ENCODE peak calls at places on chromosomes 3 and 15, in five cellular contexts. Y is pancreas; O is tibial nerve; C is naive thymus-derived CD4-positive, alpha-beta T cell; P is iPS DF 6.9. E is an unnamed sample. For H3K4me1, the result is how much of the 10 kb centered on the place peaks cover.

GRCh38 chr3:160801386-160802118 is 45.5 kb downstream of the PPM1L start:
- DNase-seq in Y (no peak), O (peak), C (peak), P (no peak), E (no peak)

GRCh38 chr15:78737187-78737820 is 74.0 kb downstream of the ADAMTS7 start:
- DNase-seq in Y (no peak), O (no peak), C (no peak), P (no peak), E (no peak)

GRCh38 chr3:71064976-71065763 is 518.4 kb downstream of the FOXP1 start:
- DNase-seq in Y (peak), O (no peak), C (peak), P (no peak), E (no peak)

GRCh38 chr3:126434931-126435411 is 40.3 kb downstream of the CFAP100 start:
- DNase-seq in Y (no peak), O (no peak), C (no peak), P (no peak), E (no peak)

GRCh38 chr3:47082519-47082918 is 81.4 kb downstream of the SETD2 start:
- DNase-seq in Y (no peak), O (no peak), C (no peak), P (no peak), E (no peak)

GRCh38 chr3:60176614-60177013 is 1074.6 kb downstream of the FHIT start:
- DNase-seq in Y (no peak), O (no peak), C (no peak), P (no peak), E (no peak)

GRCh38 chr3:180680097-180680430 is 775 bp upstream of the CCDC39 start:
- DNase-seq in Y (peak), O (no peak), C (no peak), P (no peak), E (no peak)

GRCh38 chr15:85755471-85755870 is 39.3 kb downstream of the KLHL25 start:
- DNase-seq in Y (no peak), O (no peak), C (no peak), P (no peak), E (no peak)

GRCh38 chr3:10224794-10225660 is 23.2 kb upstream of the TATDN2 start:
- DNase-seq in Y (peak), O (peak), C (peak), P (peak), E (peak)
- H3K4me1 ChIP-seq in Y (under half), O (under half), C (under half), P (under half), E (half or more)

GRCh38 chr15:63192604-63193206 is 3.3 kb downstream of the RAB8B start:
- DNase-seq in Y (no peak), O (no peak), C (no peak), P (no peak), E (no peak)

GRCh38 chr15:63194291-63194681 is 4.9 kb downstream of the RAB8B start:
- DNase-seq in Y (no peak), O (no peak), C (no peak), P (no peak), E (no peak)

GRCh38 chr15:63196846-63197245 is 7.4 kb downstream of the RAB8B start:
- DNase-seq in Y (no peak), O (no peak), C (no peak), P (no peak), E (no peak)

GRCh38 chr15:63197626-63198025 is 8.2 kb downstream of the RAB8B start:
- DNase-seq in Y (no peak), O (no peak), C (no peak), P (no peak), E (no peak)

DNA sequence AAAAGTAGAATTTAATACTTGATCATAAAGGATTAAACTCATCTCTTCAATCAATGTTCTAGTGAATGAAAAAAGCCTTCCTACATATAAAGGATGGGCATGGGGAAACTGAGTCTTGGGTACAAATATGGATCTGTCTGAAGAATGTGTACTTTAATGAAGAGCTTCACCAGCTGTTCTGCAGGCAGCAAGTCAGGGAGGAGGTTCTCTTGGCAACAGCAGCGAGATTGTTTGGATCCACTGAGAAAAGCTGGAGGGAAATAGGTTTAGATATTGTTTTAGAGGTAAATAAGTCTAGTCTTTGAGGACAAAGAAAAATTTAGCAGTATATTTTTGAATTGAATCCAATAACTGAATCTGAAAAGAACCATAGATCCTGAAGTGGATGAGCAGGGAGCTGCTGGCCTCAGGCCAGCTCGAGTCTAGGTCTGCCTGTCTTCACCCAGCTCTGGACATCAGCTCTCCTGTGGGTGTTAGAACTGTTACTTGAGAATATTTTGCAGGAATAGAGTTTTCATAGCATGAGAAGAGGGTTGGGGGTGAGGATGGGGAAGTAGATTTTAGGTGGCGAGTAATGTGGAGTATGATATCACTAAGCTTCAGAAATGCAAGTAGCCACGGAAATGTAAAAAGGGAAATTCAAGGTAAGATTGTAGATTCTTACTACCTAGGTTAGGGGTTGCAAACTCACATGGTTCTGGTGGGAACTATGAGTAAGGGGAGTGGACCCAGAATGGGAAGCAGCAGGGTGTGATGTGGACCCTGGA is 6.0 kb downstream of the RAB8B start:
- DNase-seq in Y (no peak), O (no peak), C (no peak), P (no peak), E (no peak)
- H3K4me1 ChIP-seq in Y (under half), O (half or more), C (half or more), P (under half), E (under half)

DNA sequence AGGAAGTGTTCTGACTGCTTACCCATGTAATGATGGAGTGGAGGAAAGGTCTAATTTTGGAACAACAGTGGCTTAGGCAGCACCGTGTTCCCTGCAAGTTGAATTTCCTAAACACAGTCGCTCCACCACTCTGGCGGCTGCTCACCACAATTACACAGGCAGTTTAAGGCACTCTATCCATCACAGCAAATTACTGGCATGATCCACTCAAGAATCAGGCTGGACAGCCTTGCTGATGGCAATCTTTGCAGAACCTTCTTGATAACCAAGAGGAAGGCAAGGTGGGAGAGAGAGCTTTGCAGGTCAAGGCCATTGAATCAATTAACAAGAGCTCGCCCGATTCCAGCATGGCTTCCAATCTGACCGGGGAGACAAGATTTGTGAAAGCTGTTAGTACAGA is 104.8 kb upstream of the VEPH1 start:
- DNase-seq in Y (no peak), O (no peak), C (no peak), P (no peak), E (no peak)
- H3K4me1 ChIP-seq in Y (under half), O (under half), C (under half), P (under half), E (under half)

DNA sequence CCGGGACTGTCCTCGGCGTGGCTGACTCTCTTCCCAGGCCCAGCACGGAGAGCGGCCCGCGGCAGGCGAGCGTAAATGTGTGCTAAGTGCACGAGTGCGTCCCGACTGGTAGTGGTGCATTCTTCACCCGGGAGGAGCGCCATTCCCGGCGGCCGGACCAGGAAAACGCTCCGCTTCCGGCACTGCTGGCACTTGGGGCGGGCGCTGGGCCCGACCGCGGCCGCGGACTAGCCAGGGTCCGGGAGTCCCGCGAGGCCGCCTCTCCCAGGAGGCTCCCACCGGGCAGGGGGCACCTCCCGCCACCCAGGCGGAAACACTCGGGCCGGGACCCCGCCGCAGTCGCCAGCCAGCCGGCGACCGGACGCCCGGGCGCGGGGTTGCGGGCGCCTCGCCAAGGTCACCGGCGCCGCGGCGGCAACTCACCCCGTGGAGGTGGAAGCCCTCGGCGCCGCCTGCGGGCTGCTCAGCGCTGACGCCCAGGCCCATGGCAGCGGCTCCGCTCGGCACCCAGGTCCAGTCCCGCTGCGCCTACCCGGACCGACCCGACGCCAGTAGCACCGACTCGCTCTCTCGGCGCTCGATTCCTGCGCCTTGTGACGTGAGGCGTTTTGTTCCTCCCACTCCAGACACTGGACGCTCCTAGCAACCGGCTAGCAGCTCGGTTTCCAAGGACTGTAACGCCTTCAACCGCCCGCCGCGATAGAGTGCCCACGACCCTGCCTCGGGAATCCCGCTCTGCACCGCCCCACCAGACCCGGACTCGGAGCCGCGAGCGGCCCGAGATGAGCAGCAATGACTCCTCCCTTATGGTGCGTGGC is at the start of the genes GORASP1 and TTC21A:
- DNase-seq in Y (peak), O (peak), C (peak), P (peak), E (peak)
- H3K4me1 ChIP-seq in Y (under half), O (half or more), C (under half), P (under half), E (under half)